ENCODE peak calls at places on chromosomes 1 and 21, in seven cellular contexts. One of them, this sample, is unnamed.
A peak's percentile ranks its signal among the peaks of the same experiment; 100 is the strongest.

GRCh38 chr1:25782608-25783201 is 17.3 kb upstream of the SELENON start:
- DNase-seq in Kasumi-1: no peak
- DNase-seq in right atrium auricular region: no peak
- DNase-seq in stimulated activated CD4-positive, alpha-beta T cell treated with anti-CD3 and anti-CD28 coated beads, Interleukin-4, amount 100 ng/mL, for 4 hours: no peak
- DNase-seq in NCI-H524: no peak
- DNase-seq in HFF-Myc: no peak
- DNase-seq in CD14-positive monocyte: no peak
- DNase-seq in this sample: no peak

GRCh38 chr1:150528997-150529396 is 13.4 kb downstream of the FALEC start:
- DNase-seq in Kasumi-1: no peak
- DNase-seq in right atrium auricular region: no peak
- DNase-seq in stimulated activated CD4-positive, alpha-beta T cell treated with anti-CD3 and anti-CD28 coated beads, Interleukin-4, amount 100 ng/mL, for 4 hours: no peak
- DNase-seq in NCI-H524: no peak
- DNase-seq in HFF-Myc: no peak
- DNase-seq in CD14-positive monocyte: no peak
- DNase-seq in this sample: no peak

GRCh38 chr1:213154056-213154677 is 103.1 kb downstream of the RPS6KC1 start:
- DNase-seq in Kasumi-1: peak; percentile 86
- DNase-seq in right atrium auricular region: no peak
- DNase-seq in stimulated activated CD4-positive, alpha-beta T cell treated with anti-CD3 and anti-CD28 coated beads, Interleukin-4, amount 100 ng/mL, for 4 hours: no peak
- DNase-seq in NCI-H524: no peak
- DNase-seq in HFF-Myc: no peak
- DNase-seq in CD14-positive monocyte: no peak
- DNase-seq in this sample: no peak

GRCh38 chr1:32780628-32781267 is 36.4 kb downstream of the YARS1 start:
- DNase-seq in Kasumi-1: no peak
- DNase-seq in right atrium auricular region: no peak
- DNase-seq in stimulated activated CD4-positive, alpha-beta T cell treated with anti-CD3 and anti-CD28 coated beads, Interleukin-4, amount 100 ng/mL, for 4 hours: no peak
- DNase-seq in NCI-H524: no peak
- DNase-seq in HFF-Myc: no peak
- DNase-seq in CD14-positive monocyte: no peak
- DNase-seq in this sample: no peak

GRCh38 chr1:6591222-6591621 is 11.4 kb downstream of the ZBTB48 start:
- DNase-seq in Kasumi-1: peak; percentile 17
- DNase-seq in right atrium auricular region: no peak
- DNase-seq in stimulated activated CD4-positive, alpha-beta T cell treated with anti-CD3 and anti-CD28 coated beads, Interleukin-4, amount 100 ng/mL, for 4 hours: no peak
- DNase-seq in NCI-H524: no peak
- DNase-seq in HFF-Myc: no peak
- DNase-seq in CD14-positive monocyte: peak; percentile 56
- DNase-seq in this sample: no peak

GRCh38 chr1:41109316-41110263 is 88.1 kb upstream of the SLFNL1 start:
- DNase-seq in Kasumi-1: no peak
- DNase-seq in right atrium auricular region: peak; percentile 77
- DNase-seq in stimulated activated CD4-positive, alpha-beta T cell treated with anti-CD3 and anti-CD28 coated beads, Interleukin-4, amount 100 ng/mL, for 4 hours: no peak
- DNase-seq in NCI-H524: no peak
- DNase-seq in HFF-Myc: peak; percentile 48
- DNase-seq in CD14-positive monocyte: no peak
- DNase-seq in this sample: no peak

GRCh38 chr1:246162560-246162959 is 344.5 kb downstream of the SMYD3 start:
- DNase-seq in Kasumi-1: no peak
- DNase-seq in right atrium auricular region: no peak
- DNase-seq in stimulated activated CD4-positive, alpha-beta T cell treated with anti-CD3 and anti-CD28 coated beads, Interleukin-4, amount 100 ng/mL, for 4 hours: no peak
- DNase-seq in NCI-H524: no peak
- DNase-seq in HFF-Myc: no peak
- DNase-seq in CD14-positive monocyte: no peak
- DNase-seq in this sample: no peak

GRCh38 chr1:221025391-221026355 is 146.4 kb downstream of the HLX start:
- DNase-seq in Kasumi-1: no peak
- DNase-seq in right atrium auricular region: no peak
- DNase-seq in stimulated activated CD4-positive, alpha-beta T cell treated with anti-CD3 and anti-CD28 coated beads, Interleukin-4, amount 100 ng/mL, for 4 hours: no peak
- DNase-seq in NCI-H524: no peak
- DNase-seq in HFF-Myc: no peak
- DNase-seq in CD14-positive monocyte: peak; percentile 51
- DNase-seq in this sample: no peak

GRCh38 chr1:228876187-228876586 is 140.9 kb downstream of the RHOU start:
- DNase-seq in Kasumi-1: no peak
- DNase-seq in right atrium auricular region: no peak
- DNase-seq in stimulated activated CD4-positive, alpha-beta T cell treated with anti-CD3 and anti-CD28 coated beads, Interleukin-4, amount 100 ng/mL, for 4 hours: no peak
- DNase-seq in NCI-H524: no peak
- DNase-seq in HFF-Myc: no peak
- DNase-seq in CD14-positive monocyte: no peak
- DNase-seq in this sample: no peak

GRCh38 chr1:17561252-17561558 is 21.7 kb downstream of the ARHGEF10L start:
- DNase-seq in Kasumi-1: no peak
- DNase-seq in right atrium auricular region: no peak
- DNase-seq in stimulated activated CD4-positive, alpha-beta T cell treated with anti-CD3 and anti-CD28 coated beads, Interleukin-4, amount 100 ng/mL, for 4 hours: no peak
- DNase-seq in NCI-H524: no peak
- DNase-seq in HFF-Myc: no peak
- DNase-seq in CD14-positive monocyte: no peak
- DNase-seq in this sample: no peak

GRCh38 chr1:57440096-57440495 is 16.2 kb upstream of the DAB1 start:
- DNase-seq in Kasumi-1: no peak
- DNase-seq in right atrium auricular region: no peak
- DNase-seq in stimulated activated CD4-positive, alpha-beta T cell treated with anti-CD3 and anti-CD28 coated beads, Interleukin-4, amount 100 ng/mL, for 4 hours: no peak
- DNase-seq in NCI-H524: peak; percentile 90
- DNase-seq in HFF-Myc: no peak
- DNase-seq in CD14-positive monocyte: no peak
- DNase-seq in this sample: no peak

GRCh38 chr1:106526650-106527049 is 529.8 kb upstream of the PRMT6 start:
- DNase-seq in Kasumi-1: no peak
- DNase-seq in right atrium auricular region: no peak
- DNase-seq in stimulated activated CD4-positive, alpha-beta T cell treated with anti-CD3 and anti-CD28 coated beads, Interleukin-4, amount 100 ng/mL, for 4 hours: no peak
- DNase-seq in NCI-H524: no peak
- DNase-seq in HFF-Myc: peak; percentile 16
- DNase-seq in CD14-positive monocyte: no peak
- DNase-seq in this sample: no peak

GRCh38 chr1:109400035-109400655 is 2.4 kb upstream of the SORT1 start:
- DNase-seq in Kasumi-1: no peak
- DNase-seq in right atrium auricular region: no peak
- DNase-seq in stimulated activated CD4-positive, alpha-beta T cell treated with anti-CD3 and anti-CD28 coated beads, Interleukin-4, amount 100 ng/mL, for 4 hours: no peak
- DNase-seq in NCI-H524: no peak
- DNase-seq in HFF-Myc: no peak
- DNase-seq in CD14-positive monocyte: no peak
- DNase-seq in this sample: no peak

GRCh38 chr21:42536601-42537000 is 22.9 kb downstream of the SLC37A1 start:
- DNase-seq in Kasumi-1: no peak
- DNase-seq in right atrium auricular region: no peak
- DNase-seq in stimulated activated CD4-positive, alpha-beta T cell treated with anti-CD3 and anti-CD28 coated beads, Interleukin-4, amount 100 ng/mL, for 4 hours: no peak
- DNase-seq in NCI-H524: no peak
- DNase-seq in HFF-Myc: no peak
- DNase-seq in CD14-positive monocyte: no peak
- DNase-seq in this sample: no peak

GRCh38 chr1:165773324-165773965 is 4.8 kb upstream of the TMCO1 start:
- DNase-seq in Kasumi-1: no peak
- DNase-seq in right atrium auricular region: no peak
- DNase-seq in stimulated activated CD4-positive, alpha-beta T cell treated with anti-CD3 and anti-CD28 coated beads, Interleukin-4, amount 100 ng/mL, for 4 hours: no peak
- DNase-seq in NCI-H524: no peak
- DNase-seq in HFF-Myc: peak; percentile 22
- DNase-seq in CD14-positive monocyte: no peak
- DNase-seq in this sample: no peak

GRCh38 chr1:6880951-6881690 is 95.9 kb downstream of the CAMTA1 start:
- DNase-seq in Kasumi-1: no peak
- DNase-seq in right atrium auricular region: no peak
- DNase-seq in stimulated activated CD4-positive, alpha-beta T cell treated with anti-CD3 and anti-CD28 coated beads, Interleukin-4, amount 100 ng/mL, for 4 hours: no peak
- DNase-seq in NCI-H524: no peak
- DNase-seq in HFF-Myc: no peak
- DNase-seq in CD14-positive monocyte: no peak
- DNase-seq in this sample: no peak

GRCh38 chr1:232978827-232979226 is 28.4 kb downstream of the NTPCR start:
- DNase-seq in Kasumi-1: no peak
- DNase-seq in right atrium auricular region: peak; percentile 40
- DNase-seq in stimulated activated CD4-positive, alpha-beta T cell treated with anti-CD3 and anti-CD28 coated beads, Interleukin-4, amount 100 ng/mL, for 4 hours: no peak
- DNase-seq in NCI-H524: no peak
- DNase-seq in HFF-Myc: no peak
- DNase-seq in CD14-positive monocyte: no peak
- DNase-seq in this sample: no peak

GRCh38 chr1:32686387-32686786 is 16.2 kb downstream of the SYNC start:
- DNase-seq in Kasumi-1: no peak
- DNase-seq in right atrium auricular region: no peak
- DNase-seq in stimulated activated CD4-positive, alpha-beta T cell treated with anti-CD3 and anti-CD28 coated beads, Interleukin-4, amount 100 ng/mL, for 4 hours: no peak
- DNase-seq in NCI-H524: no peak
- DNase-seq in HFF-Myc: no peak
- DNase-seq in CD14-positive monocyte: no peak
- DNase-seq in this sample: no peak

GRCh38 chr1:194361374-194362131 is 1175.1 kb upstream of the B3GALT2 start:
- DNase-seq in Kasumi-1: no peak
- DNase-seq in right atrium auricular region: no peak
- DNase-seq in stimulated activated CD4-positive, alpha-beta T cell treated with anti-CD3 and anti-CD28 coated beads, Interleukin-4, amount 100 ng/mL, for 4 hours: no peak
- DNase-seq in NCI-H524: no peak
- DNase-seq in HFF-Myc: no peak
- DNase-seq in CD14-positive monocyte: no peak
- DNase-seq in this sample: no peak

This sample was measured in SK-N-MC.